ENCODE peak calls at places on chromosomes 6 and 20, in four cellular contexts. J is activated naive CD4-positive, alpha-beta T cell treated with anti-CD3 and anti-CD28 coated beads, Interleukin-2, amount 10 ng/mL, durations not matched to agents 7 days and 5 days; K is AG09319; E is amniotic stem cell. M is an unnamed sample.

GRCh38 chr6:166643907-166644590 is 17.0 kb upstream of the RPS6KA2 start:
- DNase-seq in J (no peak), K (no peak), E (no peak), M (no peak)

GRCh38 chr6:70298070-70298469 is 4.8 kb downstream of the COL9A1 start:
- DNase-seq in J (no peak), K (no peak), E (no peak), M (no peak)

GRCh38 chr6:36793913-36794703 is 45.1 kb downstream of the CPNE5 start:
- DNase-seq in J (no peak), K (no peak), E (no peak), M (no peak)

GRCh38 chr6:64074981-64075380 is 439.4 kb downstream of the PHF3 start:
- DNase-seq in J (no peak), K (no peak), E (no peak), M (no peak)

GRCh38 chr6:115000736-115001135 is 657.9 kb upstream of the HS3ST5 start:
- DNase-seq in J (no peak), K (no peak), E (no peak), M (no peak)

GRCh38 chr6:133326584-133326983 is 85.4 kb downstream of the EYA4 start:
- DNase-seq in J (no peak), K (no peak), E (no peak), M (no peak)

GRCh38 chr20:17542993-17543412 is 11.8 kb upstream of the BFSP1 start:
- DNase-seq in J (no peak), K (peak; percentile 48), E (peak; percentile 39), M (peak; percentile 53)

GRCh38 chr6:6466967-6467761 is 121.4 kb upstream of the LY86 start:
- DNase-seq in J (no peak), K (no peak), E (no peak), M (no peak)

GRCh38 chr6:85015396-85015990 is 251.1 kb upstream of the TBX18 start:
- DNase-seq in J (peak; percentile 21), K (peak; percentile 5), E (peak; percentile 11), M (peak; percentile 53)

GRCh38 chr20:51128198-51128597 is 105.3 kb upstream of the KCNG1 start:
- DNase-seq in J (no peak), K (peak; percentile 5), E (peak; percentile 61), M (peak; percentile 70)

GRCh38 chr6:44050872-44051421 is 76.3 kb downstream of the MRPL14 start:
- DNase-seq in J (peak; percentile 9), K (no peak), E (no peak), M (no peak)

GRCh38 chr20:62219992-62220665 is at the start of gene HRH3:
- DNase-seq in J (peak; percentile 67), K (no peak), E (no peak), M (peak; percentile 89)

GRCh38 chr20:49935746-49936152 is 448 bp upstream of the RNF114 start:
- DNase-seq in J (no peak), K (no peak), E (no peak), M (no peak)

GRCh38 chr6:158358450-158359077 is 46.3 kb downstream of the TULP4 start:
- DNase-seq in J (no peak), K (no peak), E (no peak), M (no peak)

GRCh38 chr6:16514249-16514648 is 247.0 kb downstream of the ATXN1 start:
- DNase-seq in J (peak; percentile 45), K (peak; percentile 22), E (peak; percentile 39), M (peak; percentile 46)

GRCh38 chr6:31897612-31898199 is at the start of gene EHMT2:
- DNase-seq in J (peak; percentile 90), K (no peak), E (peak; percentile 39), M (peak; percentile 93)

GRCh38 chr6:166939276-166939816 is 17.0 kb downstream of the RNASET2 start:
- DNase-seq in J (no peak), K (no peak), E (no peak), M (no peak)

GRCh38 chr6:24766685-24767462 is 7.9 kb upstream of the GMNN start:
- DNase-seq in J (no peak), K (no peak), E (no peak), M (peak; percentile 69)

GRCh38 chr6:53710788-53711187 is 45.2 kb upstream of the KLHL31 start:
- DNase-seq in J (no peak), K (no peak), E (no peak), M (no peak)

GRCh38 chr20:64062596-64063388 is at the start of gene TCEA2:
- DNase-seq in J (peak; percentile 97), K (peak; percentile 84), E (peak; percentile 98), M (peak; percentile 98)

GRCh38 chr6:139485185-139485584 is 110.7 kb upstream of the CITED2 start:
- DNase-seq in J (no peak), K (no peak), E (no peak), M (no peak)

GRCh38 chr20:19015890-19016465 is 196.5 kb upstream of the SLC24A3 start:
- DNase-seq in J (no peak), K (no peak), E (no peak), M (no peak)

GRCh38 chr6:47665112-47665511 is 33.3 kb upstream of the ADGRF4 start:
- DNase-seq in J (no peak), K (no peak), E (no peak), M (no peak)

GRCh38 chr6:113813207-113813606 is 43.9 kb upstream of the MARCKS start:
- DNase-seq in J (no peak), K (no peak), E (no peak), M (peak; percentile 44)

GRCh38 chr6:25950297-25950696 is 12.3 kb upstream of the TRIM38 start:
- DNase-seq in J (no peak), K (no peak), E (no peak), M (no peak)

GRCh38 chr6:56223995-56224394 is 23.4 kb downstream of the COL21A1 start:
- DNase-seq in J (no peak), K (no peak), E (no peak), M (no peak)

GRCh38 chr6:158040804-158041347 is 59.2 kb downstream of the SYNJ2 start:
- DNase-seq in J (no peak), K (no peak), E (no peak), M (no peak)

GRCh38 chr6:145848555-145848954 is 34.0 kb upstream of the FBXO30 start:
- DNase-seq in J (no peak), K (no peak), E (no peak), M (no peak)

GRCh38 chr6:147000545-147001488 is 203.4 kb upstream of the STXBP5 start:
- DNase-seq in J (no peak), K (peak; percentile 45), E (peak; percentile 31), M (peak; percentile 53)

GRCh38 chr6:6246539-6246938 is 73.9 kb downstream of the F13A1 start:
- DNase-seq in J (no peak), K (no peak), E (no peak), M (no peak)

GRCh38 chr20:63755933-63756647 is 16.5 kb downstream of the SLC2A4RG start:
- DNase-seq in J (no peak), K (no peak), E (no peak), M (no peak)

GRCh38 chr6:120005292-120005976 is 655.9 kb upstream of the MAN1A1 start:
- DNase-seq in J (no peak), K (no peak), E (no peak), M (no peak)

GRCh38 chr20:24966317-24967012 is 17.4 kb downstream of the CST7 start:
- DNase-seq in J (no peak), K (no peak), E (no peak), M (no peak)

GRCh38 chr6:162854228-162854627 is 126.5 kb downstream of the PACRG start:
- DNase-seq in J (no peak), K (no peak), E (no peak), M (no peak)

GRCh38 chr6:88402909-88403308 is 236.8 kb upstream of the CNR1 start:
- DNase-seq in J (no peak), K (no peak), E (no peak), M (no peak)

M was measured in AG08396.